ENCODE peak calls at places on chromosomes 13 and 19, in six cellular contexts. L is uterus, Y is GM23338, T is pancreas, B is HT-29, Z is ascending aorta. K is an unnamed sample.

GRCh38 chr13:46749951-46750350 is 47.0 kb downstream of the ESD start:
- DNase-seq in B (no peak), L (no peak), Z (no peak), T (no peak), Y (no peak), K (no peak)

GRCh38 chr13:50441141-50441540 is 402.4 kb downstream of the DLEU7 start:
- DNase-seq in Y (no peak), T (no peak), Z (no peak), B (no peak), L (no peak), K (no peak)

GRCh38 chr19:50695251-50696064 is 24.1 kb downstream of the SHANK1 start:
- DNase-seq in L (no peak), T (no peak), Y (peak), B (no peak), Z (no peak), K (no peak)

GRCh38 chr19:39156230-39156890 is 30.8 kb downstream of the PAK4 start:
- DNase-seq in L (no peak), B (peak), Z (no peak), Y (no peak), T (peak), K (no peak)

GRCh38 chr13:76389321-76389720 is 496.9 kb downstream of the KCTD12 start:
- DNase-seq in Z (no peak), Y (no peak), B (no peak), T (no peak), L (no peak), K (no peak)

GRCh38 chr19:49398001-49398615 is 10.1 kb downstream of the KASH5 start:
- DNase-seq in Z (no peak), L (no peak), T (no peak), B (no peak), Y (no peak), K (no peak)

GRCh38 chr19:10228925-10229324 is 2.2 kb downstream of the S1PR2 start:
- DNase-seq in L (peak), Y (peak), B (no peak), Z (no peak), T (no peak), K (no peak)

GRCh38 chr19:1252818-1253513 is 4.6 kb downstream of the MIDN start:
- DNase-seq in Z (peak), B (peak), Y (no peak), L (peak), T (peak), K (peak)

GRCh38 chr13:49347650-49348385 is 96.0 kb downstream of the CAB39L start:
- DNase-seq in Z (no peak), L (no peak), Y (peak), B (no peak), T (no peak), K (no peak)

GRCh38 chr13:69477451-69477850 is 630.2 kb upstream of the ATXN8OS start:
- DNase-seq in Z (no peak), T (no peak), Y (no peak), L (no peak), B (no peak), K (no peak)

GRCh38 chr19:45079911-45080469 is 930 bp downstream of the GEMIN7 start:
- DNase-seq in Y (peak), L (no peak), T (no peak), B (peak), Z (no peak), K (no peak)

GRCh38 chr13:89082623-89083022 is 1411.5 kb downstream of the SLITRK5 start:
- DNase-seq in T (no peak), Z (no peak), B (no peak), L (no peak), Y (no peak), K (no peak)